ENCODE peak calls at places on chromosomes 3 and 15, in ten cellular contexts. One of them, this sample, is unnamed.

GRCh38 chr15:85463273-85463937 is 83.0 kb downstream of the AKAP13 start:
- DNase-seq in NCI-H1105: no peak
- DNase-seq in naive thymus-derived CD8-positive, alpha-beta T cell: no peak
- DNase-seq in stimulated activated CD4-positive, alpha-beta T cell treated with anti-CD3 and anti-CD28 coated beads, Interleukin-4, amount 100 ng/mL, for 4 hours: no peak
- DNase-seq in HTR-8/SVneo: no peak
- DNase-seq in SW 1271: no peak
- DNase-seq in sciatic nerve: no peak
- DNase-seq in aorta: no peak
- DNase-seq in astrocyte of the spinal cord: no peak
- DNase-seq in stomach: no peak
- DNase-seq in this sample: no peak

GRCh38 chr3:46713898-46714552 is 3.6 kb downstream of the PRSS50 start:
- DNase-seq in astrocyte of the spinal cord: no peak
- DNase-seq in aorta: peak; percentile 71
- DNase-seq in NCI-H1105: no peak
- DNase-seq in stomach: peak; percentile 24
- DNase-seq in sciatic nerve: peak; percentile 45
- DNase-seq in naive thymus-derived CD8-positive, alpha-beta T cell: no peak
- DNase-seq in stimulated activated CD4-positive, alpha-beta T cell treated with anti-CD3 and anti-CD28 coated beads, Interleukin-4, amount 100 ng/mL, for 4 hours: no peak
- DNase-seq in HTR-8/SVneo: no peak
- DNase-seq in SW 1271: no peak
- DNase-seq in this sample: peak; percentile 58

GRCh38 chr3:108554913-108555571 is 34.2 kb downstream of the CIP2A start:
- DNase-seq in stimulated activated CD4-positive, alpha-beta T cell treated with anti-CD3 and anti-CD28 coated beads, Interleukin-4, amount 100 ng/mL, for 4 hours: no peak
- DNase-seq in HTR-8/SVneo: no peak
- DNase-seq in sciatic nerve: no peak
- DNase-seq in naive thymus-derived CD8-positive, alpha-beta T cell: no peak
- DNase-seq in stomach: no peak
- DNase-seq in astrocyte of the spinal cord: no peak
- DNase-seq in aorta: no peak
- DNase-seq in NCI-H1105: no peak
- DNase-seq in SW 1271: no peak
- DNase-seq in this sample: no peak

GRCh38 chr3:156782319-156782718 is 43.8 kb upstream of the LEKR1 start:
- DNase-seq in HTR-8/SVneo: no peak
- DNase-seq in aorta: no peak
- DNase-seq in sciatic nerve: no peak
- DNase-seq in stimulated activated CD4-positive, alpha-beta T cell treated with anti-CD3 and anti-CD28 coated beads, Interleukin-4, amount 100 ng/mL, for 4 hours: no peak
- DNase-seq in naive thymus-derived CD8-positive, alpha-beta T cell: no peak
- DNase-seq in NCI-H1105: no peak
- DNase-seq in stomach: no peak
- DNase-seq in SW 1271: no peak
- DNase-seq in astrocyte of the spinal cord: no peak
- DNase-seq in this sample: no peak

GRCh38 chr3:79515072-79515471 is 252.7 kb downstream of the ROBO1 start:
- DNase-seq in stomach: no peak
- DNase-seq in naive thymus-derived CD8-positive, alpha-beta T cell: no peak
- DNase-seq in stimulated activated CD4-positive, alpha-beta T cell treated with anti-CD3 and anti-CD28 coated beads, Interleukin-4, amount 100 ng/mL, for 4 hours: no peak
- DNase-seq in NCI-H1105: no peak
- DNase-seq in astrocyte of the spinal cord: peak; percentile 22
- DNase-seq in SW 1271: no peak
- DNase-seq in sciatic nerve: no peak
- DNase-seq in HTR-8/SVneo: no peak
- DNase-seq in aorta: no peak
- DNase-seq in this sample: no peak

GRCh38 chr15:65413760-65414144 is 9.0 kb downstream of the IGDCC4 start:
- DNase-seq in aorta: no peak
- DNase-seq in NCI-H1105: no peak
- DNase-seq in astrocyte of the spinal cord: no peak
- DNase-seq in sciatic nerve: no peak
- DNase-seq in HTR-8/SVneo: no peak
- DNase-seq in stimulated activated CD4-positive, alpha-beta T cell treated with anti-CD3 and anti-CD28 coated beads, Interleukin-4, amount 100 ng/mL, for 4 hours: no peak
- DNase-seq in SW 1271: no peak
- DNase-seq in naive thymus-derived CD8-positive, alpha-beta T cell: no peak
- DNase-seq in stomach: no peak
- DNase-seq in this sample: no peak

GRCh38 chr3:61146010-61146569 is 105.2 kb downstream of the FHIT start:
- DNase-seq in NCI-H1105: no peak
- DNase-seq in aorta: no peak
- DNase-seq in SW 1271: no peak
- DNase-seq in HTR-8/SVneo: no peak
- DNase-seq in sciatic nerve: no peak
- DNase-seq in naive thymus-derived CD8-positive, alpha-beta T cell: no peak
- DNase-seq in astrocyte of the spinal cord: no peak
- DNase-seq in stomach: no peak
- DNase-seq in stimulated activated CD4-positive, alpha-beta T cell treated with anti-CD3 and anti-CD28 coated beads, Interleukin-4, amount 100 ng/mL, for 4 hours: no peak
- DNase-seq in this sample: no peak

GRCh38 chr15:82810061-82810862 is 834 bp downstream of the WHAMM start:
- DNase-seq in sciatic nerve: no peak
- DNase-seq in NCI-H1105: no peak
- DNase-seq in stimulated activated CD4-positive, alpha-beta T cell treated with anti-CD3 and anti-CD28 coated beads, Interleukin-4, amount 100 ng/mL, for 4 hours: peak; percentile 4
- DNase-seq in HTR-8/SVneo: no peak
- DNase-seq in astrocyte of the spinal cord: peak; percentile 49
- DNase-seq in aorta: peak; percentile 80
- DNase-seq in SW 1271: peak; percentile 75
- DNase-seq in naive thymus-derived CD8-positive, alpha-beta T cell: peak; percentile 11
- DNase-seq in stomach: peak; percentile 58
- DNase-seq in this sample: peak; percentile 67

GRCh38 chr15:98526094-98526493 is 122.2 kb upstream of the IGF1R start:
- DNase-seq in NCI-H1105: no peak
- DNase-seq in astrocyte of the spinal cord: no peak
- DNase-seq in stimulated activated CD4-positive, alpha-beta T cell treated with anti-CD3 and anti-CD28 coated beads, Interleukin-4, amount 100 ng/mL, for 4 hours: no peak
- DNase-seq in sciatic nerve: no peak
- DNase-seq in naive thymus-derived CD8-positive, alpha-beta T cell: no peak
- DNase-seq in aorta: peak; percentile 62
- DNase-seq in stomach: no peak
- DNase-seq in SW 1271: no peak
- DNase-seq in HTR-8/SVneo: no peak
- DNase-seq in this sample: no peak

GRCh38 chr3:128041378-128041777 is 10.9 kb upstream of the SEC61A1 start:
- DNase-seq in SW 1271: no peak
- DNase-seq in sciatic nerve: no peak
- DNase-seq in stimulated activated CD4-positive, alpha-beta T cell treated with anti-CD3 and anti-CD28 coated beads, Interleukin-4, amount 100 ng/mL, for 4 hours: no peak
- DNase-seq in HTR-8/SVneo: no peak
- DNase-seq in NCI-H1105: no peak
- DNase-seq in stomach: no peak
- DNase-seq in aorta: no peak
- DNase-seq in astrocyte of the spinal cord: no peak
- DNase-seq in naive thymus-derived CD8-positive, alpha-beta T cell: no peak
- DNase-seq in this sample: no peak

GRCh38 chr3:179713643-179714090 is 60.8 kb downstream of the USP13 start:
- DNase-seq in stimulated activated CD4-positive, alpha-beta T cell treated with anti-CD3 and anti-CD28 coated beads, Interleukin-4, amount 100 ng/mL, for 4 hours: no peak
- DNase-seq in HTR-8/SVneo: no peak
- DNase-seq in astrocyte of the spinal cord: peak; percentile 93
- DNase-seq in sciatic nerve: no peak
- DNase-seq in naive thymus-derived CD8-positive, alpha-beta T cell: no peak
- DNase-seq in SW 1271: no peak
- DNase-seq in aorta: no peak
- DNase-seq in NCI-H1105: no peak
- DNase-seq in stomach: no peak
- DNase-seq in this sample: no peak

GRCh38 chr3:140711043-140711718 is 33.3 kb downstream of the TRIM42 start:
- DNase-seq in astrocyte of the spinal cord: no peak
- DNase-seq in sciatic nerve: no peak
- DNase-seq in stomach: no peak
- DNase-seq in SW 1271: no peak
- DNase-seq in NCI-H1105: no peak
- DNase-seq in naive thymus-derived CD8-positive, alpha-beta T cell: no peak
- DNase-seq in HTR-8/SVneo: no peak
- DNase-seq in stimulated activated CD4-positive, alpha-beta T cell treated with anti-CD3 and anti-CD28 coated beads, Interleukin-4, amount 100 ng/mL, for 4 hours: no peak
- DNase-seq in aorta: no peak
- DNase-seq in this sample: no peak

GRCh38 chr15:89575656-89576416 is 567 bp downstream of the TICRR start:
- DNase-seq in astrocyte of the spinal cord: peak; percentile 6
- DNase-seq in HTR-8/SVneo: no peak
- DNase-seq in aorta: peak; percentile 80
- DNase-seq in sciatic nerve: no peak
- DNase-seq in stimulated activated CD4-positive, alpha-beta T cell treated with anti-CD3 and anti-CD28 coated beads, Interleukin-4, amount 100 ng/mL, for 4 hours: no peak
- DNase-seq in NCI-H1105: no peak
- DNase-seq in stomach: no peak
- DNase-seq in naive thymus-derived CD8-positive, alpha-beta T cell: no peak
- DNase-seq in SW 1271: peak; percentile 37
- DNase-seq in this sample: no peak

GRCh38 chr15:33094336-33094735 is 100.2 kb downstream of the FMN1 start:
- DNase-seq in astrocyte of the spinal cord: peak; percentile 62
- DNase-seq in HTR-8/SVneo: no peak
- DNase-seq in stomach: no peak
- DNase-seq in stimulated activated CD4-positive, alpha-beta T cell treated with anti-CD3 and anti-CD28 coated beads, Interleukin-4, amount 100 ng/mL, for 4 hours: no peak
- DNase-seq in NCI-H1105: no peak
- DNase-seq in naive thymus-derived CD8-positive, alpha-beta T cell: no peak
- DNase-seq in aorta: no peak
- DNase-seq in SW 1271: no peak
- DNase-seq in sciatic nerve: no peak
- DNase-seq in this sample: no peak

GRCh38 chr3:113838631-113839209 is at the start of gene GRAMD1C:
- DNase-seq in stomach: peak; percentile 91
- DNase-seq in SW 1271: peak; percentile 89
- DNase-seq in stimulated activated CD4-positive, alpha-beta T cell treated with anti-CD3 and anti-CD28 coated beads, Interleukin-4, amount 100 ng/mL, for 4 hours: peak; percentile 82
- DNase-seq in sciatic nerve: peak; percentile 91
- DNase-seq in naive thymus-derived CD8-positive, alpha-beta T cell: peak; percentile 71
- DNase-seq in astrocyte of the spinal cord: peak; percentile 89
- DNase-seq in NCI-H1105: peak; percentile 87
- DNase-seq in aorta: peak; percentile 95
- DNase-seq in HTR-8/SVneo: peak; percentile 82
- DNase-seq in this sample: peak; percentile 91

GRCh38 chr15:62569460-62570404 is 404.6 kb upstream of the C2CD4B start:
- DNase-seq in stimulated activated CD4-positive, alpha-beta T cell treated with anti-CD3 and anti-CD28 coated beads, Interleukin-4, amount 100 ng/mL, for 4 hours: no peak
- DNase-seq in NCI-H1105: peak; percentile 97
- DNase-seq in sciatic nerve: peak; percentile 80
- DNase-seq in aorta: peak; percentile 89
- DNase-seq in HTR-8/SVneo: no peak
- DNase-seq in stomach: peak; percentile 92
- DNase-seq in astrocyte of the spinal cord: peak; percentile 76
- DNase-seq in SW 1271: no peak
- DNase-seq in naive thymus-derived CD8-positive, alpha-beta T cell: no peak
- DNase-seq in this sample: no peak

GRCh38 chr3:109656225-109656624 is 318.9 kb upstream of the DPPA4 start:
- DNase-seq in HTR-8/SVneo: no peak
- DNase-seq in naive thymus-derived CD8-positive, alpha-beta T cell: no peak
- DNase-seq in NCI-H1105: no peak
- DNase-seq in stomach: no peak
- DNase-seq in aorta: no peak
- DNase-seq in astrocyte of the spinal cord: no peak
- DNase-seq in stimulated activated CD4-positive, alpha-beta T cell treated with anti-CD3 and anti-CD28 coated beads, Interleukin-4, amount 100 ng/mL, for 4 hours: no peak
- DNase-seq in sciatic nerve: no peak
- DNase-seq in SW 1271: no peak
- DNase-seq in this sample: no peak

GRCh38 chr15:69562097-69562496 is 109.5 kb downstream of the RPLP1 start:
- DNase-seq in aorta: no peak
- DNase-seq in SW 1271: no peak
- DNase-seq in stomach: no peak
- DNase-seq in naive thymus-derived CD8-positive, alpha-beta T cell: no peak
- DNase-seq in stimulated activated CD4-positive, alpha-beta T cell treated with anti-CD3 and anti-CD28 coated beads, Interleukin-4, amount 100 ng/mL, for 4 hours: no peak
- DNase-seq in NCI-H1105: no peak
- DNase-seq in astrocyte of the spinal cord: no peak
- DNase-seq in HTR-8/SVneo: no peak
- DNase-seq in sciatic nerve: no peak
- DNase-seq in this sample: no peak

GRCh38 chr3:110758208-110758607 is 313.4 kb upstream of the NECTIN3 start:
- DNase-seq in SW 1271: no peak
- DNase-seq in sciatic nerve: no peak
- DNase-seq in aorta: no peak
- DNase-seq in naive thymus-derived CD8-positive, alpha-beta T cell: no peak
- DNase-seq in stimulated activated CD4-positive, alpha-beta T cell treated with anti-CD3 and anti-CD28 coated beads, Interleukin-4, amount 100 ng/mL, for 4 hours: no peak
- DNase-seq in astrocyte of the spinal cord: no peak
- DNase-seq in HTR-8/SVneo: no peak
- DNase-seq in stomach: no peak
- DNase-seq in NCI-H1105: no peak
- DNase-seq in this sample: no peak

GRCh38 chr15:96125681-96126080 is 204.8 kb upstream of the NR2F2 start:
- DNase-seq in naive thymus-derived CD8-positive, alpha-beta T cell: no peak
- DNase-seq in aorta: no peak
- DNase-seq in stimulated activated CD4-positive, alpha-beta T cell treated with anti-CD3 and anti-CD28 coated beads, Interleukin-4, amount 100 ng/mL, for 4 hours: no peak
- DNase-seq in HTR-8/SVneo: no peak
- DNase-seq in SW 1271: no peak
- DNase-seq in NCI-H1105: no peak
- DNase-seq in astrocyte of the spinal cord: peak; percentile 55
- DNase-seq in sciatic nerve: no peak
- DNase-seq in stomach: no peak
- DNase-seq in this sample: no peak

GRCh38 chr3:127441764-127442163 is 148.8 kb downstream of the TPRA1 start:
- DNase-seq in astrocyte of the spinal cord: no peak
- DNase-seq in stimulated activated CD4-positive, alpha-beta T cell treated with anti-CD3 and anti-CD28 coated beads, Interleukin-4, amount 100 ng/mL, for 4 hours: no peak
- DNase-seq in aorta: no peak
- DNase-seq in HTR-8/SVneo: no peak
- DNase-seq in SW 1271: no peak
- DNase-seq in naive thymus-derived CD8-positive, alpha-beta T cell: no peak
- DNase-seq in sciatic nerve: peak; percentile 17
- DNase-seq in stomach: peak; percentile 11
- DNase-seq in NCI-H1105: no peak
- DNase-seq in this sample: peak; percentile 25

GRCh38 chr3:167346171-167346570 is 33.9 kb downstream of the ZBBX start:
- DNase-seq in sciatic nerve: no peak
- DNase-seq in stomach: no peak
- DNase-seq in aorta: no peak
- DNase-seq in SW 1271: no peak
- DNase-seq in HTR-8/SVneo: no peak
- DNase-seq in NCI-H1105: peak; percentile 86
- DNase-seq in stimulated activated CD4-positive, alpha-beta T cell treated with anti-CD3 and anti-CD28 coated beads, Interleukin-4, amount 100 ng/mL, for 4 hours: no peak
- DNase-seq in astrocyte of the spinal cord: no peak
- DNase-seq in naive thymus-derived CD8-positive, alpha-beta T cell: no peak
- DNase-seq in this sample: no peak

GRCh38 chr15:44666208-44667038 is 3.0 kb upstream of the SPG11 start:
- DNase-seq in stomach: no peak
- DNase-seq in naive thymus-derived CD8-positive, alpha-beta T cell: no peak
- DNase-seq in aorta: no peak
- DNase-seq in SW 1271: no peak
- DNase-seq in sciatic nerve: no peak
- DNase-seq in HTR-8/SVneo: no peak
- DNase-seq in astrocyte of the spinal cord: no peak
- DNase-seq in NCI-H1105: no peak
- DNase-seq in stimulated activated CD4-positive, alpha-beta T cell treated with anti-CD3 and anti-CD28 coated beads, Interleukin-4, amount 100 ng/mL, for 4 hours: no peak
- DNase-seq in this sample: no peak

GRCh38 chr3:1752205-1752604 is 346.5 kb upstream of the CNTN4 start:
- DNase-seq in sciatic nerve: no peak
- DNase-seq in SW 1271: no peak
- DNase-seq in naive thymus-derived CD8-positive, alpha-beta T cell: no peak
- DNase-seq in HTR-8/SVneo: no peak
- DNase-seq in stomach: no peak
- DNase-seq in NCI-H1105: no peak
- DNase-seq in aorta: no peak
- DNase-seq in astrocyte of the spinal cord: no peak
- DNase-seq in stimulated activated CD4-positive, alpha-beta T cell treated with anti-CD3 and anti-CD28 coated beads, Interleukin-4, amount 100 ng/mL, for 4 hours: no peak
- DNase-seq in this sample: no peak